ENCODE peak calls at places on chromosomes 3 and 15, in five cellular contexts. H is cardiac muscle cell, Y is heart left ventricle, K is GM23248, C is SJSA1. G is an unnamed sample.
A peak's percentile ranks its signal among the peaks of the same experiment; 100 is the strongest.

GRCh38 chr3:147409143-147410121 is at the start of gene ZIC1:
- DNase-seq in Y (no peak), H (no peak), K (peak; percentile 96), C (peak; percentile 75), G (peak; percentile 86)

GRCh38 chr15:73930790-73931281 is 4.6 kb downstream of the LOXL1 start:
- DNase-seq in C (no peak), Y (peak; percentile 78), K (peak; percentile 87), H (no peak), G (no peak)

GRCh38 chr3:111695584-111696213 is 100.6 kb upstream of the ZBED2 start:
- DNase-seq in Y (no peak), K (peak; percentile 92), C (peak; percentile 73), H (no peak), G (no peak)

GRCh38 chr3:23904545-23904944 is 12.2 kb downstream of the NKIRAS1 start:
- DNase-seq in K (no peak), Y (no peak), C (no peak), H (no peak), G (no peak)

GRCh38 chr3:134659391-134660045 is 8.7 kb upstream of the KY start:
- DNase-seq in C (no peak), H (no peak), K (no peak), Y (peak; percentile 52), G (no peak)

GRCh38 chr15:47717036-47717611 is at the start of gene SEMA6D:
- DNase-seq in H (peak; percentile 95), Y (peak; percentile 77), C (peak; percentile 77), K (peak; percentile 87), G (peak; percentile 91)

GRCh38 chr15:58247803-58248503 is 109.8 kb downstream of the AQP9 start:
- DNase-seq in Y (peak; percentile 92), K (no peak), C (no peak), H (no peak), G (no peak)

GRCh38 chr15:35329521-35329921 is 216.4 kb downstream of the DPH6 start:
- DNase-seq in Y (no peak), H (no peak), K (no peak), C (no peak), G (no peak)

GRCh38 chr3:88031543-88032148 is 27.2 kb downstream of the CGGBP1 start:
- DNase-seq in Y (no peak), H (no peak), K (peak; percentile 66), C (no peak), G (no peak)

GRCh38 chr3:124966557-124967480 is 32.3 kb upstream of the MUC13 start:
- DNase-seq in C (no peak), K (no peak), H (no peak), Y (no peak), G (no peak)

GRCh38 chr15:29942144-29942543 is 119.9 kb upstream of the TJP1 start:
- DNase-seq in K (peak; percentile 19), H (peak; percentile 31), Y (no peak), C (no peak), G (no peak)

GRCh38 chr15:73326157-73326556 is 42.6 kb downstream of the HCN4 start:
- DNase-seq in C (no peak), K (no peak), Y (peak; percentile 21), H (no peak), G (no peak)

GRCh38 chr3:95759614-95760301 is 1054.6 kb upstream of the EPHA6 start:
- DNase-seq in H (no peak), Y (no peak), K (no peak), C (no peak), G (no peak)

GRCh38 chr3:177150218-177150916 is 46.9 kb downstream of the TBL1XR1 start:
- DNase-seq in H (no peak), C (no peak), K (peak; percentile 20), Y (no peak), G (no peak)

GRCh38 chr3:23474580-23475357 is 271.6 kb downstream of the UBE2E2 start:
- DNase-seq in Y (no peak), H (no peak), K (peak; percentile 1), C (no peak), G (no peak)

GRCh38 chr3:42115223-42115622 is 24.1 kb downstream of the TRAK1 start:
- DNase-seq in C (no peak), K (no peak), Y (peak; percentile 72), H (no peak), G (no peak)

GRCh38 chr3:170204023-170204472 is 18.2 kb upstream of the PRKCI start:
- DNase-seq in H (no peak), C (no peak), Y (no peak), K (no peak), G (no peak)

GRCh38 chr3:170738756-170739155 is 131.2 kb downstream of the RPL22L1 start:
- DNase-seq in Y (no peak), C (no peak), H (no peak), K (no peak), G (no peak)

GRCh38 chr3:156010829-156011228 is 109.5 kb upstream of the KCNAB1 start:
- DNase-seq in K (no peak), Y (no peak), H (peak; percentile 47), C (no peak), G (peak; percentile 11)

GRCh38 chr3:143124683-143125520 is 5.3 kb downstream of the CHST2 start:
- DNase-seq in C (no peak), K (no peak), H (peak; percentile 27), Y (no peak), G (no peak)

GRCh38 chr3:71010731-71011455 is 572.6 kb downstream of the FOXP1 start:
- DNase-seq in C (no peak), Y (no peak), H (no peak), K (no peak), G (no peak)

GRCh38 chr15:63528138-63528659 is 23.8 kb downstream of the USP3 start:
- DNase-seq in C (no peak), Y (no peak), K (peak; percentile 18), H (no peak), G (no peak)

GRCh38 chr3:164320962-164321361 is 757.3 kb downstream of the SI start:
- DNase-seq in Y (no peak), H (no peak), K (no peak), C (no peak), G (no peak)

GRCh38 chr3:81406318-81406717 is 355.1 kb downstream of the GBE1 start:
- DNase-seq in H (no peak), Y (no peak), C (no peak), K (no peak), G (no peak)

DNA sequence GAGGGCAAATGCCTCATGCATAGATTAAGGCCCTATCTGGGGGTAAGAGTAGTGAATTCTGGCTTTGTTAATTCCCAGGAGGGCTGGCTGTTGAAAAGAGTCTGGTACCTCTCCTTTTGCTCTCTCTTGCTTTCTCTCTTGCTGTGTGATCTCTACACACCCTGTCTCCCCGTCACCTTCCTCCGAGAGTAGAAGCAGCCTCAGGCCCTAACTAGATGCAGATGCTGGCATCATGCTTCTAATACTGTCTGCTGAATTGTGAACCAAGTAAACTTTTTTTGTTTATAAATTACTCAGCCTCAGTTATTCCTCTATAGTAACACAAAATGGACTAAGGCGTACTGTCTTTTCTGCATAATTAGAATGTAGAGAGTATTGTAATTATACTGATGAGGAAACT is 908.1 kb downstream of the DIPK2A start:
- DNase-seq in Y (no peak), H (no peak), C (no peak), K (no peak), G (no peak)
- H3K4me3 ChIP-seq in Y (no peak overlapping the region), H (no peak overlapping the region), C (no peak overlapping the region), K (no peak overlapping the region), G (no peak overlapping the region)

GRCh38 chr3:65758871-65759598 is 279.7 kb downstream of the MAGI1 start:
- DNase-seq in C (no peak), H (no peak), K (peak; percentile 34), Y (no peak), G (no peak)
- H3K4me3 ChIP-seq in C (no peak overlapping the region), H (no peak overlapping the region), K (no peak overlapping the region), Y (no peak overlapping the region), G (no peak overlapping the region)

DNA sequence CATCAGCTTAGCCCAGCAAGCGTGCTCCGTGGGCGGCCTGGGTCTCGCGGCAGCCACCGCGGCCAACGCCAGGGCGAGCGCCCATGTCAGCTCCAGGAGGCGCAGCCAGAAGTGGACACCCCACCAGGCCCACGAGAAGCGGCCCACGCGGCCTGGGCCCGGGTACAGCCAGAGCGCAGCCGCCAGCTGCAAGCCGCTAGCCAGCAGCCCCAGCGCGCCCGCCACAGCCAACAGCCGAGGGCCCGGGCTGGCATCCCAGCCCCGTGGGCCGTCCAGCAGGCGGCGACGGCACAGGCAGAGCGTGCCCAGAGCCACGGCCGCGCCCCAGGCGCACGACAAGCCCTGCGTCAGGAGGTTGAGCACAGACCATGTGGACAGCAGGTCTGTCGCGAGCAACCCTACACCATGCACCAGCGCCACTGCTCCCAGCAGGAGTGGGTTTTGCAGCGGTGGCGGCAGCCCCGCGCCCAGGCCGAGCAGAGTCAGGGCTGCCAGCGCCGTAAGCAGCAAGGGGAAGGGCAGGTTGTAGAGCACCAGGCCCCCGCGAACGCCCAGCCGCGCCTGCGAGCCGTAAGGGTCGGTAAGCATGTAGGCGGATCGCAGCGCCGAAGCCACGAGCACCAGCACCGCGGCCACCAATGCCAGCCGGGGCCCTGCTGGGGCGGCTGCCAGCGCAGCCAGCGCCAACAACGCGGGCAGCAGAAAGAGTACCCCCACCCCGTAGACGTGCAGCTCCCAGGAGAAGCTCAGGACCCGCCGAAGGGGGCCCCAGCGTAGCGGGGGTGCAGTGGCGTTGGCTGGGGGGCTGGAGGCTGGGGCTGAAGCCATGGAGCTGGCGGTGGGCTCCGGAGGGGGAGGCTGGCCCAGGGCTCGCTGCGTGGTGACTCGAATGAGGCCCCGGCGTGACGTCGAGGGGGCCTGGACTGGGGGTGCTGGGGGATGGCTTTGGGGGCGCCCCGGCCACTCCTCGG is 4.9 kb downstream of the PRRT3 start:
- DNase-seq in K (peak; percentile 92), H (peak; percentile 54), Y (peak; percentile 70), C (peak; percentile 69), G (peak; percentile 61)
- H3K4me3 ChIP-seq in K (peak overlapping the region; percentile 67), H (peak overlapping the region; percentile 42), Y (peak overlapping the region; percentile 25), C (peak overlapping the region; percentile 48), G (peak overlapping the region; percentile 66)

GRCh38 chr15:90420488-90420850 is 32.4 kb downstream of the IQGAP1 start:
- DNase-seq in C (no peak), H (no peak), K (no peak), Y (no peak), G (no peak)
- H3K4me3 ChIP-seq in C (no peak overlapping the region), H (no peak overlapping the region), K (peak overlapping the region; percentile 63), Y (no peak overlapping the region), G (no peak overlapping the region)

GRCh38 chr3:151315136-151315535 is 1.5 kb downstream of the GPR87 start:
- DNase-seq in C (no peak), K (peak; percentile 34), H (no peak), Y (no peak), G (no peak)

GRCh38 chr3:151314132-151314531 is 2.5 kb downstream of the GPR87 start:
- DNase-seq in H (no peak), C (no peak), K (no peak), Y (no peak), G (no peak)

GRCh38 chr3:151314593-151314992 is 2.0 kb downstream of the GPR87 start:
- DNase-seq in H (no peak), K (no peak), Y (no peak), C (no peak), G (no peak)

GRCh38 chr3:151315846-151316245 is 774 bp downstream of the GPR87 start:
- DNase-seq in H (no peak), C (no peak), K (no peak), Y (no peak), G (no peak)

DNA sequence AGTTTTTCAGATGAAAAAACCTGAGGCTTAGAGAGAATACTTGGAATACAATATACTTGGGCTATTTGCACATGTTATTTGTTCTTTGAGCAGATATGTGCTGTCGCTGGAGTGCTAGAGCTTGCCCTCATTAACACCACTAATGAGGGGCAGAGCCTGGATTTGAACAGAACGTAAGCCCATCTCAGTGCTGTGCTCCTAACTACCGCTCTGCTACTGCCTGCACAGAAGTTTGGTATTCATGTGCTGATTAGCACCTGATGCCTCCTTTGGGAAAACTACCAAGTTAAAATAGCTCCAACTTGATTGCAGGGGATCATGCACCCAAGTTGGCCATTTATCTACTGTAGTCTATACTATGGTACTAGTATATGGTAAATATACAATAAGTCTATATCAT is 3.6 kb downstream of the GPR87 start:
- DNase-seq in C (no peak), K (no peak), Y (no peak), H (no peak), G (no peak)
- H3K4me3 ChIP-seq in C (no peak overlapping the region), K (no peak overlapping the region), Y (no peak overlapping the region), H (no peak overlapping the region), G (no peak overlapping the region)

G was measured in WERI-Rb-1.